ENCODE peak calls at places on chromosomes 13 and 19, in seven cellular contexts. H is IMR-90, F is heart left ventricle, W is tibial nerve, A is breast epithelium, G is transverse colon, J is upper lobe of left lung. O is an unnamed sample. For H3K27me3 and H3K4me1, the result is how much of the 10 kb centered on the place peaks cover.

GRCh38 chr19:15129856-15130580 is 22.8 kb downstream of the SYDE1 start:
- DNase-seq in F (no peak), W (no peak), H (no peak), J (peak), G (no peak), A (no peak), O (peak)

GRCh38 chr19:3163230-3163886 is 15.2 kb upstream of the S1PR4 start:
- DNase-seq in F (peak), A (peak), J (peak), G (peak), H (peak), W (peak), O (peak)

GRCh38 chr19:47032171-47032811 is 12.7 kb downstream of the NPAS1 start:
- DNase-seq in H (no peak), W (no peak), A (no peak), J (peak), F (no peak), G (peak), O (peak)

GRCh38 chr19:47762615-47763308 is 15.7 kb upstream of the SELENOW start:
- DNase-seq in J (no peak), W (no peak), H (no peak), F (peak), G (no peak), A (no peak), O (no peak)

GRCh38 chr13:102642475-102642874 is 45.7 kb downstream of the TPP2 start:
- DNase-seq in H (no peak), A (peak), G (peak), F (peak), W (no peak), J (peak), O (peak)

GRCh38 chr19:741506-742131 is 9.3 kb upstream of the MISP start:
- DNase-seq in J (no peak), G (no peak), W (no peak), F (no peak), A (no peak), H (no peak), O (no peak)

GRCh38 chr19:45306522-45307027 is 16.1 kb downstream of the CKM start:
- DNase-seq in G (no peak), W (no peak), J (no peak), H (no peak), F (no peak), A (no peak), O (no peak)

GRCh38 chr19:18197306-18197705 is 4.3 kb downstream of the MPV17L2 start:
- DNase-seq in A (no peak), G (no peak), F (no peak), J (no peak), W (no peak), H (no peak), O (no peak)

GRCh38 chr19:42301646-42302204 is at the start of gene PRR19:
- DNase-seq in A (no peak), W (no peak), F (no peak), H (no peak), J (no peak), G (peak), O (no peak)

GRCh38 chr13:47962237-47962636 is 38.8 kb downstream of the SUCLA2 start:
- DNase-seq in G (no peak), J (no peak), H (no peak), W (no peak), A (no peak), F (no peak), O (no peak)

DNA sequence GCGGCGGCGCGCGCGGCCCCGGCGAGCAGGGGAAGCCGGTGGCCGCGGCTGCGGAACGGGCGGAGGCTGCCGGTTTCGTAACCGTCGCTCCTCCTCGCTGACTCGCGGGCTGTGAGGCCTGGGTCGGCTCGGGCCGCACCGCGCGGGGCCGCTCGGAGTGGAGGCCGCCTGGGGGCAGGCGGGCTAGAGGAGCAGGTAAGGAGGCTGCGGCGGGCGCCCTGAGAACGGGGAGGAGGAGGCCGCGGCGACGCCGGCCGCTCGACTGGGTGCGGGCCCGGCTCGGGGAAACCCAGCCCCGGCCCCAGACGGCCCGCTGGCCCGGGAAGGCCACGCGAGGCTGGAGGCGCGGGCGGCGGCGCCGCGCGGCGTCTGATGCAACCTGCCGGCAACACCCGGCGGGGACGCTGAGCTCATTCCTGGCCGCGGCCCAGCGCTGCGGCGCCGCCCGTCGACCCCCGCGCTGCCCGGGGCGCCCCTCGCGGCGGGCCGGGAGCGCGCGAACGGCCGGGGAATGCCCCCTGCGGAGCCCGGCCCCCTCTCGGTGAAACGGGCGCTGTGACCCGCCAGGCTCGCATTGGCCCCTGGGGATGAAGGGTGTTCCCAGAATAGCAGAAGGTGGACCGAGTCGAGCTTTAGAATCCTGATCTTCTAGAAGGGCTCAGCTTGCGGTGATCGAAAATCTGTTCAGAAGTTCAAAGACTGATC is at the start of gene CEBPG:
- DNase-seq in A (no peak), F (peak), G (peak), H (peak), W (no peak), J (peak), O (no peak)
- TF ChIP-seq POLR2A in A (no peak), F (peak), G (no peak), H (peak), W (peak), J (no peak), O (peak)

GRCh38 chr19:7670790-7671189 is 1.9 kb downstream of the RETN start:
- DNase-seq in J (no peak), W (no peak), F (no peak), H (no peak), A (no peak), G (no peak), O (no peak)

GRCh38 chr19:7672522-7672921 is 3.7 kb downstream of the RETN start:
- DNase-seq in J (no peak), H (no peak), W (no peak), G (no peak), A (no peak), F (no peak), O (no peak)

GRCh38 chr19:7669641-7670040 is 792 bp downstream of the RETN start:
- DNase-seq in J (no peak), A (no peak), F (no peak), G (no peak), W (no peak), H (no peak), O (no peak)

GRCh38 chr19:7670150-7670784 is 1.4 kb downstream of the RETN start:
- DNase-seq in J (peak), F (no peak), A (no peak), W (no peak), H (no peak), G (no peak), O (no peak)

DNA sequence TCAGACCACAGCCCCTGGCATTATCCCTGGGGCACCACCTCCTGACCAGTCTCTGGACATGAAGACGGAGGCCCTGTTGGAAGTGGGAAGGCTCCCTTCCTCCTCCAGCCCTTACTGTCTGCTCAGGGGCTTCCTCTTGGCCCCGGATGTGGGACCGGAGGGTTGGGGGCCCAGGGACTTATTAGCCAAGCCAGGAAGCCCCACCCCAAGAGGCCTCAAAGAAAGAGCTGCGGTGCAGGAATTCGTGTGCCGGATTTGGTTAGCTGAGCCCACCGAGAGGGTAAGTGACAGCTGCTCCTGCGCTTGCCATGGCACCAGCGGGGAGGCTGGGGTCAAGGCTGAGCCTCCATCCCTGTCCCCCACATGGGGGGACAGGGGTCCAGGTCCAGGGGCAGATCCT is at the start of gene RETN:
- DNase-seq in F (no peak), A (no peak), J (no peak), H (no peak), W (no peak), G (no peak), O (no peak)
- H3K27me3 ChIP-seq in F (under half), A (under half), J (under half), H (under half), W (under half), G (under half), O (under half)

GRCh38 chr19:10764340-10764894 is 46.5 kb downstream of the DNM2 start:
- DNase-seq in F (no peak), W (no peak), A (no peak), H (no peak), J (no peak), G (peak), O (no peak)

GRCh38 chr19:10763399-10763798 is 45.5 kb downstream of the DNM2 start:
- DNase-seq in W (no peak), H (no peak), A (no peak), F (no peak), J (no peak), G (no peak), O (no peak)

GRCh38 chr19:10762656-10763055 is 44.8 kb downstream of the DNM2 start:
- DNase-seq in H (no peak), G (peak), F (peak), J (no peak), W (no peak), A (no peak), O (no peak)

GRCh38 chr19:10761443-10762242 is 43.8 kb downstream of the DNM2 start:
- DNase-seq in H (no peak), G (peak), J (no peak), W (no peak), A (no peak), F (no peak), O (no peak)

DNA sequence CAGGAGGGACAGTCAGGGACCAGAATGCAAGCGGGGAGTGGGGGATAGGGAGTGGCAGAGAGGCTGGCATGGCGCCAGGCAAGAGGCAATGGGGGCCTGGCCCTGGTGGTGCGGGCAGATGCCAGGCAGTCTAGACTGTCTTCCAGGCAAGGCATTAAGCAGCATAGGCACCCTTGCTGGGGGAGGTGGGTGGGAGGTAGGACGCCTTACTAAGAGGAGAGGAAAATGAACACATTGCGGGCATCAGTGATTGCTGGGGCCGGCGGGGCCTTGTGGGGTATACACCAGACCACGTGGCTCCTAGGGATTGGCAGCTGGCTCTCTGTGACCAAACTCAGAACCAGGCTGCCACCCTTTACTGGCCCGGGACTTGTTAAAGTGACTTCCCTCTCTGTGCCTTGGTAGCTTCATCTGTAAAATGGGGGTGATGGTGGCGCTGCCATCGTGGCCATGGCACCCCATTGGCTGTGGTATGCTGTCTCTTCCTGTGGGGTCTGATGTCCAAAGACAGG is 46.0 kb downstream of the DNM2 start:
- DNase-seq in A (no peak), J (no peak), F (no peak), W (no peak), H (no peak), G (no peak), O (no peak)
- H3K4me1 ChIP-seq in A (under half), J (half or more), F (half or more), W (half or more), H (under half), G (half or more), O (under half)

DNA sequence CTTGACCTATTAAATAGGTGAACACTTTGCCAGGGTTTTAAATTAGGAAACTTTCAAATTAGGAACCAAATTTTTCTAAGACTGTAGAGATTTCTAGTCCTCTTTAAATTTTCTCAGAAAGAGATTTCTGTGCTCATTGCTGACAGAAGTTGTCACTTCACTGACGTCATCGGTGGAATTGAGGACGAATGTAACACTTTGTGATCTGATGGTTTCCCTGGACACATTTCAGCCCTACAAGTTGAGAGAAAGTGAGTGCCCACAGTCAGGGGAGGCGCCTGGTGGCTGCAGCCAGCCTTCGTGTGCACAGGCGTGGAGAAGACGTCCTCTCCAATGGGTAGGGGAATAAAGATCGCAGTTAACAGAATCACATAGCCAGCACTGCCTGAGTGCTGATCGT is 396.5 kb upstream of the TSHZ3 start:
- DNase-seq in G (no peak), A (no peak), H (no peak), J (no peak), W (no peak), F (no peak), O (no peak)
- TF ChIP-seq POLR2A in G (no peak), A (no peak), H (no peak), J (no peak), W (no peak), F (no peak), O (no peak)

DNA sequence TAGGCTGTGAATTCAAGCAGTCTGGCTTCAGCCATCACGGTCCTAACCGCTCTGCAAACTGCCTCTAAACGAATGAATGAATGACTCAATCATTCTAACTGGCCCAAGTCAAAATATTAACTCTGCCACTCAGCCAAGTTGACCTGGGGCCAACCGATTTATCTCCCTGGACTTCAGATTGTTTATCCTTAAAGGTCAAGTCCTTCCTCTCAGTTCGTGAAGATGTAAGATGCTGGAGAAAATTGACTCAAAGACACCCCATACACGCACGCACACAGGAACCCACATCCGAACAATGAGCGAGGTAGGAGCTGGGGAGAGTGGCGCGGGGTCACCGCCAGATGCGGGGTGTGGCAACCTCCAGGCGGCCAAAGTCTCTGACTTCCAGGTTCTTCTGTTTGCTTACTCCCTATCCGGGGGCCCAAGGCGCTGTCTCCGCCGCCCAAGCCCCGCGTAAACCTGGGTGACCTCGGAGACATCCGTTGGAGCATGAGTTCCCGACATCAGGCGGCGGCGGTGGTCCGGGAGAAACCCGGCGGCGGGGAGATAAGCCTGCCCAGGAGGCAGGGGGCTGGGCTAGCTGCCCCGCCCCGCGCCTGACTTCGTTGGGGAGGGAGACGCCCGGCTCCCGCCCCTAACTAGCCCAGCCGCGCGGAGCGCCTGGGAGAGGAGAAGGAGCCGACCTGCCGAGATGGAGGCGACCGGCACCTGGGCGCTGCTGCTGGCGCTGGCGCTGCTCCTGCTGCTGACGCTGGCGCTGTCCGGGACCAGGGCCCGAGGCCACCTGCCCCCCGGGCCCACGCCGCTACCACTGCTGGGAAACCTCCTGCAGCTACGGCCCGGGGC is at the start of gene CYP2S1:
- DNase-seq in W (no peak), A (no peak), F (no peak), J (peak), H (peak), G (peak), O (no peak)
- H3K27me3 ChIP-seq in W (half or more), A (under half), F (half or more), J (under half), H (under half), G (under half), O (under half)